ENCODE peak calls at places on chromosome 6, in nine cellular contexts. G, I, O, R, V, K, B, J and H are unnamed samples.

GRCh38 chr6:37283786-37284185 is 25.8 kb upstream of the TMEM217 start:
- DNase-seq in G (no peak), I (no peak), O (no peak), R (no peak), V (no peak), K (no peak), B (no peak), J (peak; percentile 87), H (no peak)

GRCh38 chr6:81634155-81634880 is 118.2 kb downstream of the TENT5A start:
- DNase-seq in G (no peak), I (no peak), O (no peak), R (no peak), V (no peak), K (no peak), B (no peak), J (no peak), H (no peak)

GRCh38 chr6:16503919-16504554 is 257.2 kb downstream of the ATXN1 start:
- DNase-seq in G (no peak), I (no peak), O (no peak), R (no peak), V (no peak), K (no peak), B (no peak), J (no peak), H (no peak)

GRCh38 chr6:148836751-148837150 is 89.9 kb downstream of the UST start:
- DNase-seq in G (no peak), I (no peak), O (no peak), R (no peak), V (no peak), K (no peak), B (peak; percentile 14), J (no peak), H (no peak)

GRCh38 chr6:18388942-18389341 is 1.8 kb downstream of the RNF144B start:
- DNase-seq in G (no peak), I (peak; percentile 76), O (no peak), R (no peak), V (no peak), K (no peak), B (peak; percentile 41), J (no peak), H (no peak)

GRCh38 chr6:48101277-48101676 is 9.7 kb downstream of the PTCHD4 start:
- DNase-seq in G (no peak), I (no peak), O (peak; percentile 27), R (no peak), V (no peak), K (no peak), B (peak; percentile 22), J (no peak), H (no peak)

GRCh38 chr6:46380152-46380807 is 111.0 kb downstream of the RCAN2 start:
- DNase-seq in G (no peak), I (no peak), O (no peak), R (no peak), V (no peak), K (no peak), B (no peak), J (no peak), H (no peak)

GRCh38 chr6:33886673-33887144 is 82.9 kb upstream of the MLN start:
- DNase-seq in G (no peak), I (no peak), O (no peak), R (no peak), V (no peak), K (no peak), B (peak; percentile 96), J (peak; percentile 83), H (no peak)

GRCh38 chr6:132459605-132459952 is 53.3 kb downstream of the STX7 start:
- DNase-seq in G (no peak), I (no peak), O (no peak), R (no peak), V (no peak), K (no peak), B (no peak), J (no peak), H (no peak)

GRCh38 chr6:132458887-132459604 is 53.9 kb downstream of the STX7 start:
- DNase-seq in G (no peak), I (no peak), O (no peak), R (no peak), V (no peak), K (no peak), B (no peak), J (no peak), H (no peak)

GRCh38 chr6:132461958-132462357 is 51.0 kb downstream of the STX7 start:
- DNase-seq in G (no peak), I (no peak), O (no peak), R (no peak), V (no peak), K (no peak), B (no peak), J (no peak), H (no peak)

GRCh38 chr6:132456700-132457143 is 55.4 kb upstream of the MOXD1 start:
- DNase-seq in G (no peak), I (no peak), O (peak; percentile 56), R (peak; percentile 54), V (no peak), K (no peak), B (no peak), J (peak; percentile 68), H (no peak)
- TF ChIP-seq CTCF in G (no peak), I (no peak), O (peak; percentile 78), R (peak; percentile 28), V (no peak), K (no peak), B (peak; percentile 23), J (no peak), H (no peak)

GRCh38 chr6:161377116-161377515 is 103.3 kb upstream of the AGPAT4 start:
- DNase-seq in G (no peak), I (no peak), O (no peak), R (no peak), V (no peak), K (no peak), B (no peak), J (no peak), H (no peak)

GRCh38 chr6:161372422-161372793 is 98.5 kb upstream of the AGPAT4 start:
- DNase-seq in G (no peak), I (no peak), O (no peak), R (no peak), V (no peak), K (no peak), B (no peak), J (no peak), H (no peak)

GRCh38 chr6:161373905-161374451 is 100.1 kb upstream of the AGPAT4 start:
- DNase-seq in G (peak; percentile 62), I (peak; percentile 51), O (peak; percentile 72), R (peak; percentile 93), V (peak; percentile 65), K (peak; percentile 70), B (peak; percentile 88), J (peak; percentile 78), H (no peak)

GRCh38 chr6:161376367-161376766 is 102.5 kb upstream of the AGPAT4 start:
- DNase-seq in G (no peak), I (no peak), O (no peak), R (no peak), V (no peak), K (no peak), B (no peak), J (no peak), H (no peak)

GRCh38 chr6:161374971-161375873 is 101.4 kb upstream of the AGPAT4 start:
- DNase-seq in G (no peak), I (no peak), O (no peak), R (peak; percentile 85), V (no peak), K (peak; percentile 73), B (peak; percentile 89), J (peak; percentile 76), H (no peak)
- TF ChIP-seq CTCF in G (no peak), I (peak; percentile 63), O (no peak), R (peak; percentile 73), V (peak; percentile 51), K (peak; percentile 56), B (peak; percentile 32), J (no peak), H (peak; percentile 21)

GRCh38 chr6:164106345-164106769 is 691.8 kb downstream of the QKI start:
- DNase-seq in G (no peak), I (no peak), O (peak; percentile 44), R (peak; percentile 82), V (no peak), K (peak; percentile 71), B (no peak), J (no peak), H (no peak)

GRCh38 chr6:164109770-164110140 is 695.2 kb downstream of the QKI start:
- DNase-seq in G (no peak), I (no peak), O (no peak), R (peak; percentile 75), V (no peak), K (peak; percentile 57), B (no peak), J (no peak), H (no peak)

GRCh38 chr6:164107297-164107995 is 692.9 kb downstream of the QKI start:
- DNase-seq in G (no peak), I (no peak), O (no peak), R (no peak), V (no peak), K (no peak), B (no peak), J (no peak), H (no peak)

GRCh38 chr6:164108092-164108491 is 693.6 kb downstream of the QKI start:
- DNase-seq in G (no peak), I (no peak), O (no peak), R (no peak), V (no peak), K (no peak), B (no peak), J (no peak), H (no peak)

DNA sequence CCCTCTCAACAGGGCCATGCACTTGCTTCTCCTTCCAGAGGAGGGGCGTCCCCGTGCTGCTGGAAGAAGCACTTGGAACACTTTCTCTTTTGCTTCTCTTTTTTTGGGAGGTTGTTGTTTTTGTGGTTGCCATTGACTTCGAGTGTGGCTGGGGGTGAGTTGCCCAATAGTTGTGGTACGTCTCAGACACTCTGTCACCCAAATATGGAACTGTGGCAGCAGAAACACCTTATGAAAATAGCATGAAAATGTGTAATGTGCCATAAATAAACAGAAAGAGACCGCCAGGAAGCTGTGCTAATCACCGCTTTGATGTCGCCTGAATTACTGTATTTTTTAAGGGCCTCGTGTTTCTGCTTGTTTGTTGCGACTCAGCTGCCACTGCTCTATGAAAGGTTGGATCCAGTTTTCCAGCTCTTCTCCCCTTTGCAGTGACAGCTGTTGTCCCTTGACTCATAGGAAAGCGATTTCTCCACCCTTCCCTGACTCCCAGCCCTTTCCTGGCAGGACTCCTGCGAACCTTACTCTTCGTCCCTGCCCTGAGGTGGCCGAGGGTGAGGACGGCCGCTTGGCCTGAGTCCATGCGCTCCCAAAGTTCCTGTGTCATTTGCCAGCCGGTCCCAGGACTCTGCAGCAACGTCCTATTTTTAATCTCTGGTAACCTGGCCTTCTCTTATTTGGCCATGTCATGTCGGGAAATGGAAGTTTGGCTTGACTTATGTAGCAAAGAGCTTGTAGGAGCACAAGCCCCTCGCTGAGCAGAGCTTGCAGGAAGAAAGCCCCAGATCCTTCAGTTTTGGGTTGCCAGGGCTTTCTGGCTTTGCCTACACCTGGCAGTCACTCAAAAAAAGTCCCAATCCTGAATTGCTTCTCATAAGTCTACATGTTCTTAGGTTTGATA is 694.6 kb downstream of the QKI start:
- DNase-seq in G (no peak), I (no peak), O (no peak), R (peak; percentile 47), V (no peak), K (no peak), B (no peak), J (peak; percentile 78), H (no peak)
- TF ChIP-seq CTCF in G (no peak), I (no peak), O (no peak), R (no peak), V (no peak), K (no peak), B (no peak), J (no peak), H (no peak)

GRCh38 chr6:144651219-144651618 is 366.1 kb downstream of the UTRN start:
- DNase-seq in G (no peak), I (no peak), O (no peak), R (no peak), V (no peak), K (no peak), B (no peak), J (no peak), H (no peak)

GRCh38 chr6:144647406-144647964 is 362.4 kb downstream of the UTRN start:
- DNase-seq in G (no peak), I (no peak), O (no peak), R (no peak), V (no peak), K (no peak), B (no peak), J (no peak), H (no peak)

GRCh38 chr6:144646066-144646800 is 361.1 kb downstream of the UTRN start:
- DNase-seq in G (no peak), I (no peak), O (no peak), R (no peak), V (no peak), K (no peak), B (no peak), J (no peak), H (no peak)

GRCh38 chr6:144649085-144649484 is 363.9 kb downstream of the UTRN start:
- DNase-seq in G (no peak), I (no peak), O (no peak), R (no peak), V (no peak), K (no peak), B (no peak), J (no peak), H (no peak)

GRCh38 chr6:144647971-144648651 is 363.0 kb downstream of the UTRN start:
- DNase-seq in G (no peak), I (no peak), O (no peak), R (no peak), V (no peak), K (no peak), B (no peak), J (no peak), H (no peak)
- TF ChIP-seq CTCF in G (no peak), I (no peak), O (peak; percentile 12), R (no peak), V (no peak), K (no peak), B (peak; percentile 22), J (no peak), H (peak; percentile 69)